ENCODE peak calls at places on chromosomes 16 and 17, in ten cellular contexts. Q is A549, G is lower leg skin, L is GM12891, U is uterus, R is heart left ventricle, S is spleen, B is erythroblast, V is esophagus squamous epithelium, X is breast epithelium. I is an unnamed sample.
A peak's percentile ranks its signal among the peaks of the same experiment; 100 is the strongest.

GRCh38 chr17:68539536-68540469 is 27.6 kb downstream of the PRKAR1A start:
- DNase-seq in Q (peak; percentile 22), G (no peak), L (peak; percentile 15), U (peak; percentile 49), R (no peak), S (no peak), B (no peak), V (no peak), X (no peak), I (no peak)

GRCh38 chr16:62201911-62202310 is 165.7 kb upstream of the CDH8 start:
- DNase-seq in Q (no peak), G (no peak), L (no peak), U (no peak), R (no peak), S (no peak), B (no peak), V (no peak), X (no peak), I (no peak)

GRCh38 chr17:50133769-50134099 is 3.8 kb upstream of the SAMD14 start:
- DNase-seq in Q (no peak), G (no peak), L (no peak), U (no peak), R (peak; percentile 36), S (no peak), B (no peak), V (no peak), X (no peak), I (no peak)

GRCh38 chr17:6069611-6070279 is 434 bp upstream of the WSCD1 start:
- DNase-seq in Q (peak; percentile 21), G (no peak), L (no peak), U (no peak), R (no peak), S (no peak), B (no peak), V (no peak), X (no peak), I (no peak)

GRCh38 chr16:29675811-29676643 is 3.0 kb upstream of the QPRT start:
- DNase-seq in Q (peak; percentile 46), G (no peak), L (no peak), U (no peak), R (no peak), S (no peak), B (no peak), V (no peak), X (no peak), I (peak; percentile 24)

GRCh38 chr16:67773569-67774456 is 32.5 kb downstream of the RANBP10 start:
- DNase-seq in Q (no peak), G (no peak), L (no peak), U (no peak), R (no peak), S (no peak), B (no peak), V (no peak), X (no peak), I (no peak)

GRCh38 chr17:44997733-44998520 is 29.8 kb upstream of the C1QL1 start:
- DNase-seq in Q (no peak), G (no peak), L (no peak), U (no peak), R (peak; percentile 51), S (no peak), B (no peak), V (no peak), X (no peak), I (no peak)

GRCh38 chr17:61431594-61432311 is 20.5 kb upstream of the TBX4 start:
- DNase-seq in Q (peak; percentile 69), G (no peak), L (no peak), U (no peak), R (no peak), S (no peak), B (no peak), V (no peak), X (no peak), I (no peak)

GRCh38 chr17:1830288-1830687 is 483 bp downstream of the RPA1 start:
- DNase-seq in Q (peak; percentile 39), G (no peak), L (no peak), U (no peak), R (no peak), S (no peak), B (peak; percentile 54), V (no peak), X (no peak), I (no peak)

GRCh38 chr17:57849163-57849873 is 526 bp downstream of the MRPS23 start:
- DNase-seq in Q (no peak), G (no peak), L (no peak), U (no peak), R (no peak), S (no peak), B (peak; percentile 78), V (no peak), X (no peak), I (no peak)

GRCh38 chr17:80259642-80260535 is 763 bp upstream of the RNF213 start:
- DNase-seq in Q (peak; percentile 85), G (peak; percentile 37), L (peak; percentile 79), U (peak; percentile 76), R (peak; percentile 83), S (peak; percentile 95), B (peak; percentile 81), V (no peak), X (no peak), I (peak; percentile 72)

GRCh38 chr16:85460983-85461813 is 151.9 kb upstream of the GSE1 start:
- DNase-seq in Q (peak; percentile 43), G (no peak), L (no peak), U (peak; percentile 75), R (peak; percentile 45), S (no peak), B (no peak), V (no peak), X (no peak), I (no peak)

GRCh38 chr16:67240506-67240905 is 6.8 kb downstream of the FHOD1 start:
- DNase-seq in Q (no peak), G (no peak), L (no peak), U (no peak), R (no peak), S (peak; percentile 46), B (peak; percentile 30), V (no peak), X (no peak), I (no peak)

GRCh38 chr16:30472328-30472942 is at the start of gene ITGAL:
- DNase-seq in Q (no peak), G (peak; percentile 27), L (peak; percentile 68), U (no peak), R (peak; percentile 52), S (peak; percentile 94), B (no peak), V (peak; percentile 31), X (no peak), I (no peak)

GRCh38 chr17:74678541-74678940 is 34.2 kb downstream of the CD300LF start:
- DNase-seq in Q (peak; percentile 27), G (no peak), L (no peak), U (no peak), R (no peak), S (peak; percentile 36), B (no peak), V (no peak), X (no peak), I (no peak)

GRCh38 chr16:70703041-70703834 is 17.4 kb upstream of the MTSS2 start:
- DNase-seq in Q (no peak), G (no peak), L (no peak), U (peak; percentile 70), R (peak; percentile 78), S (no peak), B (no peak), V (no peak), X (no peak), I (no peak)
- TF ChIP-seq POLR2A in Q (no peak), G (no peak), L (no peak), U (no peak), R (no peak), S (no peak), B (no peak), V (no peak), X (no peak), I (no peak)

GRCh38 chr17:46038414-46038813 is 39.4 kb downstream of the STH start:
- DNase-seq in Q (no peak), G (no peak), L (no peak), U (no peak), R (no peak), S (no peak), B (no peak), V (no peak), X (no peak), I (no peak)
- TF ChIP-seq POLR2A in Q (no peak), G (no peak), L (no peak), U (no peak), R (no peak), S (no peak), B (no peak), V (no peak), X (no peak), I (no peak)

DNA sequence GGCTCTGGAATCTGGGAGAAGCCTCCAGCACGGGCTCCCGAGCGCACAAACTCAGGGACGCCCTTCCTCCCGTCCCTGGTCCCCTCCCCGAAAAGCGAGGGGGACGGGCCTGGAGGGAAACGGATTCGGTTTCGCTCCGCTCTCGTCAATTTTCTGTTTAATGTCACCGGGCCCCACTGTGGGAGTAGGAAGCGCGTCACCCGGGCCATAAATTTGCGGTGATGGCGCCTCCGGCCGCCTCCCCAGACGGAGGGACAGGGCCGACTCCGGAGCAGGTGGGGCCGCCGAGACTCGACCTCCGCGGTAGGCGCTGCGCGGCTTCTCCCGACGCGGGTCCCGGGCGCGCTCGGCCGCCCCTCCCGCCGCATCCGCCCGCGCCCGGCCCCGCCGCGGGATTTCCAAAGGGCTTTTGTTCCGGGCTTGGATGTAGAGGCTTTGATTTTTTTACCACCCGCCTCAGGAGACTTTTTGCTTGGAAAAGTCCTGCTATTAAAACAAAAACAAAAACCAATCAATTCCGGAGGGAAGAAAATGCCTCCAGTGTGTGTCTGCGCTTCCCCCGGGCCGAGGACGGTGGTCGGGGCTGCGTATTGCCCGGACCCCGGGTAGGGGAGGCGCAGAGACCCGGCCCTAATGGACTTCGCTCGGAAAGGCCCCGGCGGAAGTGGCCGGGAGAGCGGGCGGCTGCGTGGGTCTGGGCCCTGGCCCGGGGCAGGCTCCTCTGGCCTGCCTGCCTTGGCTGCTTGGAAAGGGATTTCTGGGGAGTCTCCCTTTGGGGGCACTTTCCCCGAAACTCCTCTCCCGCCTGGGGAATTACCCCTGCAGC is 7.8 kb upstream of the BAHCC1 start:
- DNase-seq in Q (no peak), G (no peak), L (peak; percentile 73), U (peak; percentile 80), R (peak; percentile 71), S (no peak), B (no peak), V (no peak), X (no peak), I (peak; percentile 64)
- TF ChIP-seq POLR2A in Q (peak; percentile 25), G (no peak), L (no peak), U (peak; percentile 49), R (no peak), S (no peak), B (no peak), V (no peak), X (peak; percentile 12), I (peak; percentile 69)

DNA sequence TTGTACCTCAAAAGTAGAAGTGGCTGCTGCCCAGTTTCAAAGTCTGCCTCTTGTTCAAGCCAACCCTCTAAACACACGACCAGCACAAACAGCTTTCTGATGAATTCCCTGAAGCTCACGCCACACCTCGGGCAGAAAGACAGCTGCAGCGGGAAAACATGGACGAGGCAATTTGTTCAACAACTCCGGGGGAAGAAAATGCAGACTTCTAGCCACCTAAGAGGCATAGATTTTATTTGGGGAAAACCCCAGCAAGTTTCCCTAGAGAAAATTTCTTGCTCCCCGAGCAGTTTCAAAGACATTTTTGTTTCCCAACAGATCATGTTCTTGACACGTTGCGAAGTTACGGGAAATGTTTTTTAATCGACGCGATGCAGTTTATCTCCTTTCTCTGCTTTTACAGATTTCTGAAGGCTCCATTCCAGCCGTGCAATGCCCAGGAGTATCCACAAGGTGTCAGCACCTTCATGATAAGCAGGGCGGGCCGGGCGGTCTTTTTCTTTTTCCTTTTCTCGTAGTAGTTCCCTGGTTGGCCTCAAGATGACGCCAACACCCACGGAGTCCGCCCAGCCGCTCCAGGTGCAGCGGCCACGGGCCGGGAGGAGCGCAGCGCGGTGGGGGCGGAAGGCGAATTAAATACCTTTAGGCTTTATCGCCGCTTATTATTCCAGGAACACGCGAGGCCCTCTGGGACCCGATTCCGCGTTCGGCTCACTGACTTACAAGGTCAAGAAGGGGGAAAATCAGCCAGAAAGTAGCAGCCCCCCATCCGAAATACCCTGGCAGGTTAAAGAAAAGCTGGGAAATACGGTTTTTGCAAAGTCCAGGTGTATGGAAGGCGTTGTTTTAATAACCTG is 2.9 kb upstream of the FOXC2 start:
- DNase-seq in Q (peak; percentile 86), G (peak; percentile 92), L (peak; percentile 81), U (peak; percentile 83), R (peak; percentile 83), S (peak; percentile 93), B (peak; percentile 89), V (peak; percentile 35), X (peak; percentile 93), I (peak; percentile 92)
- TF ChIP-seq POLR2A in Q (no peak), G (no peak), L (no peak), U (no peak), R (no peak), S (no peak), B (no peak), V (no peak), X (no peak), I (no peak)